ENCODE peak calls at places on chromosomes 11 and 22, in six cellular contexts. One of them, this sample, is unnamed. For H3K4me1 and H3K36me3, the result is how much of the 10 kb centered on the place peaks cover.

GRCh38 chr11:17790453-17790852 is 55.9 kb downstream of the KCNC1 start:
- DNase-seq in CD8-positive, alpha-beta T cell: no peak
- DNase-seq in prostate gland: no peak
- DNase-seq in HAP-1: no peak
- DNase-seq in kidney: no peak
- DNase-seq in right atrium auricular region: no peak
- DNase-seq in this sample: no peak

GRCh38 chr11:105986554-105986953 is 35.5 kb downstream of the MSANTD4 start:
- DNase-seq in HAP-1: no peak
- DNase-seq in CD8-positive, alpha-beta T cell: no peak
- DNase-seq in right atrium auricular region: no peak
- DNase-seq in kidney: no peak
- DNase-seq in prostate gland: no peak
- DNase-seq in this sample: no peak

GRCh38 chr11:123122341-123122740 is 60.4 kb upstream of the HSPA8 start:
- DNase-seq in right atrium auricular region: peak
- DNase-seq in prostate gland: no peak
- DNase-seq in HAP-1: no peak
- DNase-seq in CD8-positive, alpha-beta T cell: no peak
- DNase-seq in kidney: no peak
- DNase-seq in this sample: no peak

GRCh38 chr11:86553322-86553721 is 119.1 kb downstream of the ME3 start:
- DNase-seq in HAP-1: no peak
- DNase-seq in kidney: no peak
- DNase-seq in CD8-positive, alpha-beta T cell: no peak
- DNase-seq in right atrium auricular region: no peak
- DNase-seq in prostate gland: no peak
- DNase-seq in this sample: no peak

GRCh38 chr11:69144316-69144715 is 11.4 kb upstream of the SMIM38 start:
- DNase-seq in CD8-positive, alpha-beta T cell: no peak
- DNase-seq in kidney: no peak
- DNase-seq in prostate gland: no peak
- DNase-seq in HAP-1: no peak
- DNase-seq in right atrium auricular region: no peak
- DNase-seq in this sample: no peak

GRCh38 chr11:122439911-122440782 is 215.4 kb upstream of the UBASH3B start:
- DNase-seq in CD8-positive, alpha-beta T cell: no peak
- DNase-seq in prostate gland: no peak
- DNase-seq in right atrium auricular region: peak
- DNase-seq in kidney: no peak
- DNase-seq in HAP-1: no peak
- DNase-seq in this sample: peak

GRCh38 chr11:88414981-88415391 is 77.5 kb upstream of the CTSC start:
- DNase-seq in prostate gland: no peak
- DNase-seq in right atrium auricular region: no peak
- DNase-seq in kidney: no peak
- DNase-seq in HAP-1: no peak
- DNase-seq in CD8-positive, alpha-beta T cell: no peak
- DNase-seq in this sample: no peak

GRCh38 chr11:9438611-9439010 is 22.2 kb upstream of the ZNF143 start:
- DNase-seq in HAP-1: no peak
- DNase-seq in right atrium auricular region: no peak
- DNase-seq in CD8-positive, alpha-beta T cell: no peak
- DNase-seq in prostate gland: no peak
- DNase-seq in kidney: no peak
- DNase-seq in this sample: no peak

GRCh38 chr11:9606799-9607510 is 33.5 kb downstream of the WEE1 start:
- DNase-seq in prostate gland: no peak
- DNase-seq in CD8-positive, alpha-beta T cell: no peak
- DNase-seq in HAP-1: no peak
- DNase-seq in right atrium auricular region: no peak
- DNase-seq in kidney: no peak
- DNase-seq in this sample: no peak

GRCh38 chr11:10898763-10899541 is 41.1 kb upstream of the ZBED5 start:
- DNase-seq in HAP-1: no peak
- DNase-seq in prostate gland: no peak
- DNase-seq in kidney: no peak
- DNase-seq in right atrium auricular region: no peak
- DNase-seq in CD8-positive, alpha-beta T cell: no peak
- DNase-seq in this sample: peak

GRCh38 chr11:102279641-102280170 is 37.6 kb upstream of the BIRC3 start:
- DNase-seq in CD8-positive, alpha-beta T cell: no peak
- DNase-seq in HAP-1: peak
- DNase-seq in prostate gland: peak
- DNase-seq in kidney: no peak
- DNase-seq in right atrium auricular region: no peak
- DNase-seq in this sample: no peak

GRCh38 chr11:83722392-83722791 is 436.2 kb upstream of the CCDC90B start:
- DNase-seq in right atrium auricular region: no peak
- DNase-seq in kidney: no peak
- DNase-seq in CD8-positive, alpha-beta T cell: no peak
- DNase-seq in prostate gland: peak
- DNase-seq in HAP-1: no peak
- DNase-seq in this sample: no peak

GRCh38 chr11:131536159-131536558 is 165.7 kb downstream of the NTM start:
- DNase-seq in CD8-positive, alpha-beta T cell: no peak
- DNase-seq in prostate gland: no peak
- DNase-seq in kidney: no peak
- DNase-seq in right atrium auricular region: no peak
- DNase-seq in HAP-1: no peak
- DNase-seq in this sample: no peak

GRCh38 chr11:121250843-121251242 is 41.7 kb upstream of the SC5D start:
- DNase-seq in kidney: no peak
- DNase-seq in CD8-positive, alpha-beta T cell: no peak
- DNase-seq in right atrium auricular region: no peak
- DNase-seq in HAP-1: no peak
- DNase-seq in prostate gland: no peak
- DNase-seq in this sample: no peak

GRCh38 chr22:48804811-48805301 is 1022.8 kb downstream of the BRD1 start:
- DNase-seq in CD8-positive, alpha-beta T cell: no peak
- DNase-seq in prostate gland: no peak
- DNase-seq in HAP-1: no peak
- DNase-seq in kidney: no peak
- DNase-seq in right atrium auricular region: no peak
- DNase-seq in this sample: no peak

GRCh38 chr11:289706-290620 is 1.0 kb downstream of the PGGHG start:
- DNase-seq in prostate gland: no peak
- DNase-seq in HAP-1: no peak
- DNase-seq in kidney: peak
- DNase-seq in right atrium auricular region: no peak
- DNase-seq in CD8-positive, alpha-beta T cell: peak
- DNase-seq in this sample: no peak

GRCh38 chr11:8338138-8338537 is 74.5 kb upstream of the LMO1 start:
- DNase-seq in prostate gland: peak
- DNase-seq in kidney: no peak
- DNase-seq in CD8-positive, alpha-beta T cell: no peak
- DNase-seq in HAP-1: peak
- DNase-seq in right atrium auricular region: no peak
- DNase-seq in this sample: peak

GRCh38 chr11:65003282-65003681 is 6.5 kb upstream of the BATF2 start:
- DNase-seq in kidney: no peak
- DNase-seq in right atrium auricular region: no peak
- DNase-seq in HAP-1: no peak
- DNase-seq in prostate gland: no peak
- DNase-seq in CD8-positive, alpha-beta T cell: no peak
- DNase-seq in this sample: no peak

GRCh38 chr11:100961633-100962032 is 168.0 kb downstream of the PGR start:
- DNase-seq in kidney: no peak
- DNase-seq in CD8-positive, alpha-beta T cell: no peak
- DNase-seq in HAP-1: no peak
- DNase-seq in prostate gland: no peak
- DNase-seq in right atrium auricular region: no peak
- DNase-seq in this sample: no peak

GRCh38 chr11:68259122-68259959 is 12.4 kb downstream of the C11orf24 start:
- DNase-seq in right atrium auricular region: no peak
- DNase-seq in kidney: no peak
- DNase-seq in HAP-1: no peak
- DNase-seq in prostate gland: no peak
- DNase-seq in CD8-positive, alpha-beta T cell: no peak
- DNase-seq in this sample: no peak

GRCh38 chr11:12460441-12460840 is 83.1 kb downstream of the PARVA start:
- DNase-seq in CD8-positive, alpha-beta T cell: no peak
- DNase-seq in HAP-1: no peak
- DNase-seq in prostate gland: no peak
- DNase-seq in kidney: no peak
- DNase-seq in right atrium auricular region: no peak
- DNase-seq in this sample: no peak

GRCh38 chr11:44030276-44030932 is 17.4 kb upstream of the ACCSL start:
- DNase-seq in kidney: no peak
- DNase-seq in right atrium auricular region: peak
- DNase-seq in CD8-positive, alpha-beta T cell: no peak
- DNase-seq in HAP-1: no peak
- DNase-seq in prostate gland: no peak
- DNase-seq in this sample: peak

GRCh38 chr11:74142624-74143023 is 28.2 kb downstream of the C2CD3 start:
- DNase-seq in kidney: no peak
- DNase-seq in HAP-1: no peak
- DNase-seq in prostate gland: no peak
- DNase-seq in right atrium auricular region: no peak
- DNase-seq in CD8-positive, alpha-beta T cell: no peak
- DNase-seq in this sample: no peak

GRCh38 chr22:36010913-36011312 is 17.7 kb downstream of the RBFOX2 start:
- DNase-seq in right atrium auricular region: no peak
- DNase-seq in HAP-1: no peak
- DNase-seq in CD8-positive, alpha-beta T cell: no peak
- DNase-seq in prostate gland: no peak
- DNase-seq in kidney: no peak
- DNase-seq in this sample: no peak
- H3K4me1 ChIP-seq in right atrium auricular region: under half
- H3K4me1 ChIP-seq in HAP-1: under half
- H3K4me1 ChIP-seq in CD8-positive, alpha-beta T cell: under half
- H3K4me1 ChIP-seq in prostate gland: under half
- H3K4me1 ChIP-seq in kidney: under half
- H3K4me1 ChIP-seq in this sample: under half

GRCh38 chr22:27554106-27554814 is 247.3 kb downstream of the MN1 start:
- DNase-seq in CD8-positive, alpha-beta T cell: no peak
- DNase-seq in HAP-1: peak
- DNase-seq in kidney: no peak
- DNase-seq in right atrium auricular region: no peak
- DNase-seq in prostate gland: no peak
- DNase-seq in this sample: no peak
- H3K4me3 ChIP-seq in CD8-positive, alpha-beta T cell: no peak
- H3K4me3 ChIP-seq in HAP-1: no peak
- H3K4me3 ChIP-seq in kidney: no peak
- H3K4me3 ChIP-seq in right atrium auricular region: no peak
- H3K4me3 ChIP-seq in prostate gland: no peak
- H3K4me3 ChIP-seq in this sample: no peak

GRCh38 chr11:62880231-62880802 is 379 bp upstream of the SLC3A2 start:
- DNase-seq in HAP-1: peak
- DNase-seq in kidney: no peak
- DNase-seq in prostate gland: peak
- DNase-seq in right atrium auricular region: no peak
- DNase-seq in CD8-positive, alpha-beta T cell: no peak
- DNase-seq in this sample: peak

GRCh38 chr11:62875698-62876483 is 4.8 kb upstream of the SLC3A2 start:
- DNase-seq in HAP-1: no peak
- DNase-seq in CD8-positive, alpha-beta T cell: no peak
- DNase-seq in prostate gland: no peak
- DNase-seq in kidney: peak
- DNase-seq in right atrium auricular region: no peak
- DNase-seq in this sample: no peak

GRCh38 chr11:62879150-62879549 is 1.5 kb upstream of the SLC3A2 start:
- DNase-seq in right atrium auricular region: no peak
- DNase-seq in CD8-positive, alpha-beta T cell: no peak
- DNase-seq in kidney: no peak
- DNase-seq in prostate gland: no peak
- DNase-seq in HAP-1: no peak
- DNase-seq in this sample: no peak

GRCh38 chr11:62879554-62879953 is 1.1 kb upstream of the SLC3A2 start:
- DNase-seq in CD8-positive, alpha-beta T cell: no peak
- DNase-seq in HAP-1: no peak
- DNase-seq in right atrium auricular region: peak
- DNase-seq in kidney: no peak
- DNase-seq in prostate gland: peak
- DNase-seq in this sample: no peak

DNA sequence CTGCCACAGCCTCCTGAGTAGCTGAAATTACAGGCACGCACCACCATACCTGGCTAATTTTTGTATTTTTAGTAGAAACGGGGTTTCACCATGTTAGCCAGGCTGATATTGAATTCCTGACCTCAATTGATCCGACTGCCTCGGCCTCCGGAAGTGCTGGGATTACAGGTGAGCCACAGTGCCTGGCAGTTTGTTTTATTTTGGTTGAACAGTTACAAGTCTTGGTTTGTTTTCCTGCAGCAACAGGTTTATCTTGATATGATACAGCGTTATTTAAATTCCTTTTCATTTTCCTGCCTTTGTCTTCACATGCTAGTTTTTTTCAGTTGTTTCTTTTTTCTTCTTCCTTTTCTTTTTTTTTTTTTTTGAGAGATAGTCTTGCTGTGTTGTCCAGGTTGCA is 4.0 kb upstream of the SLC3A2 start:
- DNase-seq in prostate gland: no peak
- DNase-seq in HAP-1: no peak
- DNase-seq in right atrium auricular region: no peak
- DNase-seq in kidney: no peak
- DNase-seq in CD8-positive, alpha-beta T cell: no peak
- DNase-seq in this sample: no peak
- H3K36me3 ChIP-seq in prostate gland: under half
- H3K36me3 ChIP-seq in HAP-1: half or more
- H3K36me3 ChIP-seq in right atrium auricular region: under half
- H3K36me3 ChIP-seq in kidney: under half
- H3K36me3 ChIP-seq in CD8-positive, alpha-beta T cell: under half
- H3K36me3 ChIP-seq in this sample: under half

GRCh38 chr22:25714070-25714469 is 27.9 kb upstream of the MYO18B start:
- DNase-seq in HAP-1: no peak
- DNase-seq in kidney: no peak
- DNase-seq in prostate gland: no peak
- DNase-seq in right atrium auricular region: no peak
- DNase-seq in CD8-positive, alpha-beta T cell: no peak
- DNase-seq in this sample: no peak
- H3K4me1 ChIP-seq in HAP-1: under half
- H3K4me1 ChIP-seq in kidney: under half
- H3K4me1 ChIP-seq in prostate gland: under half
- H3K4me1 ChIP-seq in right atrium auricular region: under half
- H3K4me1 ChIP-seq in CD8-positive, alpha-beta T cell: under half
- H3K4me1 ChIP-seq in this sample: under half

DNA sequence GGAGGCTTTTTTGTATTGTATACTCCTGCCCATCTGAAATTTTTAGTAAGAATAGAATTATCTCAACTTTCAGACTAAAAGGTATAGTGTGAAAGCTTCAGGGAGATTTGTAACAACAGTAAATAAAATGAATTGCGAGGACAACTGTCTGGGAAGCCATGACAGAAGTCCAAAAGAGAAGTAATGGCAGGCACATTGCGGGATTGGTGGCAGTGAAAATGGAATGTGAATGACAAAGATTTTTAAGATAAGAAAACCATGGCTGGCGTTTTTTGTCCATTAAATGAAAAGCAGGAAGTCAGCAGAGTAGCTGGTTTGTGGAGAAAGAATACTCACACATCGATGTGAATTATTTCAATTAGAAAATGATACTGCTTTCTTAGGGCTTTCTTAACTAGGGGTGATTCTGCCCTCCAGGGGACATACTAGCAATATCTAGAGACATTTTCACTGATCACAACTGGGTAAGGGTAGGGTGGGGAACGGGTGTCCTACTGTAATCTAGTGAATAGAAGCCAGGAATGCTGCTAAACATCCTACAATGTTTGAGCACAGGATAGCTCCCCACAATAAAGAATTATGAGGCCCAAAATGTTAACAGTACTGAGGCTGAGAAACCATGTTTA is 1.6 kb downstream of the NPAT start:
- DNase-seq in right atrium auricular region: no peak
- DNase-seq in CD8-positive, alpha-beta T cell: no peak
- DNase-seq in prostate gland: no peak
- DNase-seq in kidney: no peak
- DNase-seq in HAP-1: no peak
- DNase-seq in this sample: no peak
- H3K4me3 ChIP-seq in right atrium auricular region: peak
- H3K4me3 ChIP-seq in CD8-positive, alpha-beta T cell: peak
- H3K4me3 ChIP-seq in prostate gland: peak
- H3K4me3 ChIP-seq in kidney: peak
- H3K4me3 ChIP-seq in HAP-1: peak
- H3K4me3 ChIP-seq in this sample: no peak